ENCODE peak calls at places on chromosomes 13 and 19, in four cellular contexts. U is endothelial cell of umbilical vein, N is K562, G is IMR-90. V is an unnamed sample. For H3K4me1 and H3K9me1, the result is how much of the 10 kb centered on the place peaks cover.

GRCh38 chr19:10194500-10195198 is at the start of gene DNMT1:
- DNase-seq in U (peak), N (peak), G (peak), V (peak)

GRCh38 chr13:66222127-66222526 is 1008.0 kb downstream of the PCDH9 start:
- DNase-seq in U (no peak), N (no peak), G (no peak), V (no peak)

GRCh38 chr13:71485913-71486312 is 381.1 kb downstream of the DACH1 start:
- DNase-seq in U (no peak), N (no peak), G (no peak), V (no peak)

GRCh38 chr19:42113641-42114348 is 18.5 kb downstream of the POU2F2 start:
- DNase-seq in U (peak), N (no peak), G (peak), V (peak)

GRCh38 chr19:55526216-55527196 is 10.4 kb downstream of the SBK2 start:
- DNase-seq in U (peak), N (no peak), G (peak), V (no peak)

GRCh38 chr19:36049080-36049698 is 4.9 kb downstream of the THAP8 start:
- DNase-seq in U (no peak), N (no peak), G (no peak), V (peak)

GRCh38 chr19:51097166-51097736 is 11.0 kb downstream of the CTU1 start:
- DNase-seq in U (peak), N (peak), G (peak), V (peak)

GRCh38 chr13:32737679-32738078 is 151.4 kb downstream of the PDS5B start:
- DNase-seq in U (no peak), N (no peak), G (no peak), V (no peak)

GRCh38 chr19:40419066-40419612 is 6.0 kb upstream of the PRX start:
- DNase-seq in U (no peak), N (no peak), G (no peak), V (no peak)

GRCh38 chr19:56994251-56995017 is 125.4 kb upstream of the USP29 start:
- DNase-seq in U (no peak), N (no peak), G (no peak), V (no peak)

GRCh38 chr13:113120300-113121182 is 2.1 kb upstream of the F10 start:
- DNase-seq in U (no peak), N (no peak), G (no peak), V (no peak)

GRCh38 chr13:76523740-76524382 is 362.3 kb downstream of the KCTD12 start:
- DNase-seq in U (no peak), N (no peak), G (no peak), V (no peak)

GRCh38 chr19:54041969-54042606 is 21.6 kb downstream of the VSTM1 start:
- DNase-seq in U (no peak), N (peak), G (no peak), V (no peak)

GRCh38 chr13:69903081-69903480 is 204.5 kb upstream of the ATXN8OS start:
- DNase-seq in U (no peak), N (no peak), G (no peak), V (no peak)

GRCh38 chr19:50669319-50670101 is 20.3 kb downstream of the C19orf81 start:
- DNase-seq in U (peak), N (peak), G (peak), V (no peak)

GRCh38 chr19:45305421-45305820 is 17.3 kb downstream of the CKM start:
- DNase-seq in U (no peak), N (no peak), G (no peak), V (no peak)

GRCh38 chr13:97388385-97388784 is 45.6 kb upstream of the RAP2A start:
- DNase-seq in U (no peak), N (no peak), G (no peak), V (no peak)

GRCh38 chr19:13366529-13367143 is 139.6 kb downstream of the CACNA1A start:
- DNase-seq in U (peak), N (peak), G (peak), V (no peak)

GRCh38 chr19:41000310-41000737 is 9.2 kb downstream of the CYP2B6 start:
- DNase-seq in U (no peak), N (no peak), G (no peak), V (no peak)

GRCh38 chr19:51824603-51825002 is 29.6 kb downstream of the FPR3 start:
- DNase-seq in U (no peak), N (no peak), G (no peak), V (no peak)

GRCh38 chr13:40504641-40505040 is 161.8 kb downstream of the FOXO1 start:
- DNase-seq in U (no peak), N (no peak), G (no peak), V (no peak)

GRCh38 chr19:14337510-14337909 is 43.7 kb upstream of the ADGRE5 start:
- DNase-seq in U (peak), N (peak), G (no peak), V (no peak)

GRCh38 chr19:50205681-50206138 is 2.3 kb downstream of the MYH14 start:
- DNase-seq in U (no peak), N (no peak), G (no peak), V (no peak)

GRCh38 chr13:104357174-104357573 is 1291.0 kb upstream of the SLC10A2 start:
- DNase-seq in U (no peak), N (no peak), G (no peak), V (no peak)

GRCh38 chr13:42329239-42329638 is 57.3 kb downstream of the AKAP11 start:
- DNase-seq in U (no peak), N (no peak), G (no peak), V (no peak)

GRCh38 chr19:47813995-47814328 is 7.8 kb upstream of the CRX start:
- DNase-seq in U (no peak), N (no peak), G (no peak), V (no peak)

GRCh38 chr13:107960301-107960700 is 255.0 kb downstream of the LIG4 start:
- DNase-seq in U (no peak), N (no peak), G (no peak), V (no peak)

GRCh38 chr19:45439569-45440258 is 16.0 kb upstream of the ERCC1 start:
- DNase-seq in U (peak), N (peak), G (peak), V (no peak)

GRCh38 chr13:55493297-55493696 is 1647.4 kb upstream of the PRR20A start:
- DNase-seq in U (no peak), N (no peak), G (no peak), V (no peak)

DNA sequence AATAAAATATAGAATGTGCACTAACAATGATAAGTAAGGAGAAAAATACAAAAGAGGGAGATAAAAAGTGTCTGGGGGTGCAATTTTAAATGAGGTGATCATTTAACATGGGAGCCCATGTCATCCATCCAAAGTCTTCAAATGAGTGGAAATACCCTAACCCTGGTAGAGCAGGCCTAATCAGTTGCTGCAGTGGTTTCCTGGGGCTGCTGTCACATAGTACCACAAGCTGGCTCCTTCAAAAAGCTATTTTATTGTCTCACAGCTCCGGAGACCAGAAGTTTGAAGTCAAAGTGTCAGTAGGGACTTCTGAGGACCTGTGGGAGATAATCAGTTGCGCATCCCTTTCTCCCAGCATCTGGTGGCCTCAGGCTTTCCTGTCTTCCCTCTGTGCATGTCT is 717.9 kb downstream of the DIAPH3 start:
- DNase-seq in U (no peak), N (no peak), G (no peak), V (no peak)
- H3K4me1 ChIP-seq in U (under half), N (under half), G (under half), V (under half)

DNA sequence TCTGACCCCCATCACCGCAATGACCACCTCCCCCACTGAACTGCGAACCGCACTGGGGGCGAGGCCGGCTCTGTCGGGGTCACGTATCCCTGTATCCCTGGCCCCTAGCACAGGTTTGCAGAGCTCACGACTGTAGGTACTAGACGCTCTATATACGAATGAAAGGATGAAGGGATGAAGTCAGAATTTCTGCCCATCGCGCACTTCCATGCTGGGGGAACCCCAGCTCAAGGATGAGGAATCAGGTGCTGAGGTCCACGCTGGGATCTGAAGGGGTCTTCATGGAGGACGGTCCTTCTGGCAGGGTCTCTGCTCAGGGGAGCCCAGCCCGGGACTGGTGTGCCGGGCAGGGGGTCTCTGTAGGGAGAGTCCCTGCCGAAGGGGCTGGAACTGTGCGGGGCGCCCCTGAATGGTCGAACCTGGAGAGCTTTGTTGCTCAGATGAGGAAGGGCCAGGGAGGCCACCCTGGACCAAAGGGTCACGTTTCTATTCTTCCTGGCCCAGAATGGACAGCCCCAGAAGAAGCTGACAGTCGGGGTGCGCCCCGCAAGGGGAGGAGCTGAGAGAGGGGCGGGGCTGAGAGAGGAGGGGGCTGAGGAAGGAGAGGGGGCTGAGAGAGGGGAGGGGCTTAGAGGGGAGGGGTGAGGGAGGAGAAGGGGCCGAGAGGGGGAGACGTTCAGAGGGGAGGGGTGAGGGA is 37.9 kb upstream of the SEMA6B start:
- DNase-seq in U (peak), N (no peak), G (no peak), V (no peak)
- H3K9me1 ChIP-seq in U (under half), N (under half), G (under half), V (under half)

GRCh38 chr13:99734013-99734693 is 232.9 kb downstream of the TM9SF2 start:
- DNase-seq in U (no peak), N (no peak), G (no peak), V (no peak)
- H2AFZ ChIP-seq in U (no peak), N (no peak), G (no peak), V (no peak)

GRCh38 chr19:18488838-18489626 is 32.8 kb downstream of the ELL start:
- DNase-seq in U (peak), N (peak), G (no peak), V (no peak)

GRCh38 chr19:18486746-18487145 is 35.1 kb downstream of the ELL start:
- DNase-seq in U (no peak), N (no peak), G (no peak), V (no peak)

GRCh38 chr19:18487576-18488402 is 34.1 kb downstream of the ELL start:
- DNase-seq in U (no peak), N (no peak), G (no peak), V (no peak)

GRCh38 chr19:18489627-18490184 is 32.2 kb downstream of the ELL start:
- DNase-seq in U (no peak), N (no peak), G (no peak), V (no peak)

DNA sequence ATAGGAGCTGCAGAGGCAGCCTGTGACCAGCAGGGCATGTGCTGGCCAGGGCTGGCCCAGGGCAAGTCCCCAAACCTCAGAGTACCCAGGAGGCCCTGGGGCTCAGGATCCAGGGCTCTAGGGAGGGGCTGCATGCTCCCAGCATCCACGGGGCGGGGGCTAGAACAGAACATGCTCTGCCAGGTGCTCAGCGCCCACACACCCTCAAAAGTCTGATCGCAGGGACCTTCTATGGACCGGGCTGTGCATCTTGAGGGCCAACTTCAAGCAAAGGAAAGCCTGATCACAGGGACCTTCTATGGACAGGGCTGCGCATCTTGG is 33.5 kb downstream of the ELL start:
- DNase-seq in U (no peak), N (no peak), G (no peak), V (no peak)
- H3K4me1 ChIP-seq in U (under half), N (half or more), G (under half), V (under half)

GRCh38 chr13:73467103-73467502 is 408.3 kb downstream of the KLF5 start:
- DNase-seq in U (no peak), N (no peak), G (peak), V (no peak)

GRCh38 chr13:73477441-73477840 is 418.6 kb downstream of the KLF5 start:
- DNase-seq in U (no peak), N (no peak), G (no peak), V (no peak)

DNA sequence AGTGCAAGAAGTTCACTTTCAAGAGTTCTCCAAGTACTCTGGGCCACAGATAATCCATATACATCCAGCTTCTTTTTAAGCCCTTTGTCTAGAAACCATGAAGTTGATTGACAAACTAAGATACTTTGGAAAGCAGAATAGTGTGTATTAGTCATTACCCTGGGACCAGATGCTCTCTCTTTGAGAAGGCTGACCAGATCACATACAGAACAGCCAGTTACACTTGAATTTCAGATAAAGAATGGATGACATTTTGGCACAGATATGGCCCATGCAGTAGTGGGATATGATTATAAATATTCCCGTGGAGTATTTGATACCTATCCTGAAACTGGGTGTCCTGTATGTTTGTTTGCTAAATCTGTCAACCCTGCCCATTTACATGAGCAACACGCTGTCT is 414.2 kb downstream of the KLF5 start:
- DNase-seq in U (no peak), N (no peak), G (no peak), V (no peak)
- H3K9me1 ChIP-seq in U (under half), N (under half), G (under half), V (under half)

V was measured in keratinocyte.